ENCODE peak calls at places on chromosomes 4 and X, in seven cellular contexts. L, P, D, C, W, M and I are unnamed samples.

GRCh38 chr4:141099326-141099725 is 33.9 kb downstream of the RNF150 start:
- DNase-seq in D (no peak), W (no peak), P (peak; percentile 27), L (no peak), M (no peak), C (no peak), I (peak; percentile 5)

GRCh38 chr4:31803511-31804195 is 1083.5 kb downstream of the PCDH7 start:
- DNase-seq in C (no peak), L (peak; percentile 19), D (no peak), M (no peak), W (peak; percentile 13), P (no peak), I (peak; percentile 6)

GRCh38 chr4:166501941-166502382 is 628.9 kb downstream of the TLL1 start:
- DNase-seq in C (no peak), M (peak; percentile 31), L (peak; percentile 22), W (peak; percentile 55), P (peak; percentile 26), D (peak; percentile 75), I (no peak)

GRCh38 chr4:185847352-185848078 is 35.5 kb upstream of the SORBS2 start:
- DNase-seq in C (peak; percentile 47), D (no peak), L (peak; percentile 74), M (no peak), W (peak; percentile 78), P (peak; percentile 94), I (no peak)

GRCh38 chrX:103376118-103376978 is at the start of gene BEX3:
- DNase-seq in C (no peak), P (no peak), L (peak; percentile 48), W (peak; percentile 72), M (peak; percentile 58), D (peak; percentile 68), I (no peak)

GRCh38 chr4:31088600-31089230 is 368.5 kb downstream of the PCDH7 start:
- DNase-seq in D (no peak), L (peak; percentile 84), P (peak; percentile 67), M (no peak), W (peak; percentile 83), C (no peak), I (peak; percentile 38)

GRCh38 chr4:167282171-167282864 is 48.0 kb upstream of the SPOCK3 start:
- DNase-seq in L (peak; percentile 35), D (no peak), W (peak; percentile 46), P (no peak), C (no peak), M (no peak), I (no peak)

GRCh38 chrX:55056820-55057690 is 17.8 kb upstream of the PAGE2B start:
- DNase-seq in L (peak; percentile 56), P (peak; percentile 79), W (peak; percentile 75), D (no peak), C (peak; percentile 3), M (no peak), I (no peak)

GRCh38 chr4:43316813-43317212 is 424.3 kb downstream of the GRXCR1 start:
- DNase-seq in P (no peak), L (peak; percentile 42), C (no peak), D (peak; percentile 15), W (no peak), M (no peak), I (peak; percentile 13)

GRCh38 chr4:3498901-3499510 is 33.2 kb downstream of the LRPAP1 start:
- DNase-seq in L (no peak), D (peak; percentile 49), P (no peak), C (no peak), W (no peak), M (no peak), I (no peak)

GRCh38 chr4:53365121-53365485 is 758 bp downstream of the SCFD2 start:
- DNase-seq in W (peak; percentile 17), D (no peak), C (no peak), P (no peak), L (peak; percentile 23), M (no peak), I (no peak)

GRCh38 chr4:53365486-53366300 is at the start of gene SCFD2:
- DNase-seq in L (peak; percentile 97), M (peak; percentile 98), P (peak; percentile 98), D (peak; percentile 100), W (peak; percentile 98), C (peak; percentile 86), I (peak; percentile 95)

GRCh38 chr4:53362093-53362492 is 3.8 kb downstream of the SCFD2 start:
- DNase-seq in L (no peak), M (no peak), P (no peak), W (no peak), D (no peak), C (no peak), I (no peak)

GRCh38 chr4:53364624-53365023 is 1.2 kb downstream of the SCFD2 start:
- DNase-seq in W (no peak), L (no peak), P (no peak), M (no peak), D (no peak), C (no peak), I (no peak)

GRCh38 chr4:53361451-53361850 is 4.4 kb downstream of the SCFD2 start:
- DNase-seq in M (no peak), P (peak; percentile 40), D (no peak), L (peak; percentile 58), W (peak; percentile 19), C (peak; percentile 13), I (no peak)
- H3K4me3 ChIP-seq in M (no peak overlapping the region), P (no peak overlapping the region), D (no peak overlapping the region), L (peak overlapping the region; percentile 19), W (no peak overlapping the region), C (no peak overlapping the region), I (no peak overlapping the region)

DNA sequence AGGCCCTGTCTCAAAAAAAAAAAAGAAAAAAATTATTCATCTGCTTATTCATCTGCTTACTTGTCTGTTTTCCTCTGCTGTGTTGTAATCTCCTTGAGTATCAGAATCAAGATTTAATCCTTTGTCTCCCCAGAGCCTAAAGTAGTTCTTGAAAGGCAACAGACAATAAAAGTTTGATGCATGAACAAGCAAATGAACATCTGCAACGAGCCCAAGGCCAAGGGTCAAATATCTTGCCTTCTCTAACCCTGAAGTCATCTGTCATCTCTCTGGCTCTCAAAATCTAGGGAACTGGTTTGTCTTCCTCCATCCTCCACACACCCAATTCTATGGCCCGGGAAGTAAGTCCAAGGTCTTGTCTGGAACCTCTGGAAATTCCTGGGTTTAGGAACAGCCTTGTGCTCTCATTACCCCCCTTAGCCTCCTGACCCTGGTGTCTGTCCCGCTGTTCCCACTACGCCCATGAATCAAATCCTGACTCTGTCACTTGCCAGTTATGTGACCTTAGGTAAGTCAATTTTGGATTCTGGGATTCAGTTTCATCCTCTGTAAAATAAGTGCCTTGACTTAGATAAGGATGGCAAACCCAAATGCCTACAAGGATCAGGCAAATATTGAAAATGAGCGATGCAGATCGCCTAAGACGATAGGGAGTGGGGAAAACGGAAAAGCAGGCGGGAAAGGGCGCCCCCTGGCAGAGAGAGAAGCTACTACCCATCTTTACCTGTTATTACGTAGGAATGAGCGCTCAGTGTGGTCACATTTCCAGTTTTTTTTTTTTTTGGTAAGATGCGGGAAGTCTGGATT is 102.7 kb upstream of the DHX15 start:
- DNase-seq in M (peak; percentile 63), D (peak; percentile 62), L (no peak), P (peak; percentile 7), W (peak; percentile 11), C (no peak), I (no peak)
- TF ChIP-seq CTCF in M (peak; percentile 66), D (peak; percentile 52), L (peak; percentile 16), P (peak; percentile 68), W (peak; percentile 45), C (peak; percentile 28), I (peak; percentile 35)

GRCh38 chr4:53906786-53907185 is 157.6 kb downstream of the CHIC2 start:
- DNase-seq in D (no peak), W (no peak), P (no peak), C (no peak), L (peak; percentile 47), M (no peak), I (no peak)

GRCh38 chr4:53905935-53906377 is 158.4 kb downstream of the CHIC2 start:
- DNase-seq in D (peak; percentile 71), C (no peak), L (peak; percentile 88), M (peak; percentile 38), W (peak; percentile 83), P (peak; percentile 63), I (peak; percentile 34)

GRCh38 chr4:53907772-53908171 is 156.6 kb downstream of the CHIC2 start:
- DNase-seq in C (no peak), L (no peak), D (no peak), W (no peak), M (no peak), P (no peak), I (no peak)

GRCh38 chr4:53902786-53903185 is 161.6 kb downstream of the CHIC2 start:
- DNase-seq in L (no peak), P (no peak), C (no peak), M (no peak), W (no peak), D (no peak), I (no peak)

DNA sequence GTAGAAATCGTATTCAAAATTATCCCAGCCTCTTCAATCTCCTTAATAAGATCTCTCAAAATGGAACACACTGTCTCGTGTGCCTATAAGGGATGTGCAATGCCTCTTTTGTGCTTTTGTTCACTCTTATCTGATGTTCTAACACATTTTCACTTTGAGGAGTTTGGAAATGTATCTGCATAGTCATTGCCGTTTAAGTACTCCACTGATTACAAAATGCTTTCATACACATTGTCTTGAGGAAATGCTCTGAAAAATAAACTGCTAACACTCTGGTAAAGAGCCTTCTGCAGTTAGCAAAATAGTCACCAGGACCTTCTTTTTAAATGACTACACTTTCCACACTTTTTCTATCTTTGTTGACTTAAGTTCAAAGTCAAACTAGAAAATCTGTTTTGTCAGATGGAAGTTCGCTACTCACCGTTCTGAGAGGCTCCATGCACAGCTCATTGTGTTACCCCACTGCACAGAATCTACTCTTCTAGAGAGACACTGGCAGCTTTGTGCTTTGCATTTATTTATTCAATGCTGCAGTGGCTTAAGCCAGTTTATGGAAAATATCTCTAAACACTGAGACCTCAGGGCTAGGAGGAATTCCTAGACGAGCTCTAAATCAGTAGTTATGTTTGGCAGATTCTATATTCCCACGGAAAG is 159.0 kb downstream of the CHIC2 start:
- DNase-seq in L (peak; percentile 73), D (no peak), W (peak; percentile 63), M (no peak), P (no peak), C (no peak), I (no peak)
- H3K4me3 ChIP-seq in L (no peak overlapping the region), D (peak overlapping the region; percentile 10), W (no peak overlapping the region), M (no peak overlapping the region), P (no peak overlapping the region), C (no peak overlapping the region), I (no peak overlapping the region)

DNA sequence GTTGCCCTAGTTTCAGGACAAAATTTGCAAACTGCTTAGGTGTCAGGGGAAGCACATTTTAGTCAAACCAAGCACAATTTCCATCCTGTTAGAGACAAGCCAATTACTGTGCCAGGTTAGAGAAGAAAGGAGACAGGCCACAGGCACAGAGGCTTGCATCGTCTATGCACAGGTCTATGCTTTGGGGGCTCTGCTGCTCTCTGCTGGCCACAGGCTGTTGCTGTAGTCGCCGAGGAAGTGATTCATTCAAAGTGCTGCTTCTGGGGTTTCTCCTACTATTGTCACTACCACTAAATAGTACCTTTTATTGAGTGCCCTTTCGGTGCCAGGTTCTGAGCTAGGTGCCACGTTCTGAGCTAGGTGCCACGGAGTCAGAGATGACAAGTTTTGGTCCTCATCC is 45.5 kb downstream of the VGLL1 start:
- DNase-seq in C (no peak), M (peak; percentile 15), D (peak; percentile 68), P (peak; percentile 36), L (peak; percentile 56), W (peak; percentile 61), I (peak; percentile 1)
- TF ChIP-seq CTCF in C (peak; percentile 84), M (peak; percentile 40), D (peak; percentile 45), P (peak; percentile 85), L (peak; percentile 87), W (peak; percentile 76), I (peak; percentile 76)